ENCODE peak calls at places on chromosomes 12 and 14, in five cellular contexts. One of them, this sample, is unnamed.
A peak's percentile ranks its signal among the peaks of the same experiment; 100 is the strongest.

GRCh38 chr12:103698752-103699540 is 111.9 kb downstream of the STAB2 start:
- DNase-seq in H1: no peak
- DNase-seq in GM03348: no peak
- DNase-seq in omental fat pad: no peak
- DNase-seq in stimulated activated CD4-positive, alpha-beta T cell treated with anti-CD3 and anti-CD28 coated beads, TNF-alpha, amount 100 ng/mL, for 24 hours: no peak
- DNase-seq in this sample: no peak

GRCh38 chr12:117818400-117818799 is 150.4 kb downstream of the KSR2 start:
- DNase-seq in stimulated activated CD4-positive, alpha-beta T cell treated with anti-CD3 and anti-CD28 coated beads, TNF-alpha, amount 100 ng/mL, for 24 hours: no peak
- DNase-seq in GM03348: no peak
- DNase-seq in omental fat pad: no peak
- DNase-seq in H1: no peak
- DNase-seq in this sample: no peak

GRCh38 chr12:51403744-51404143 is 12.5 kb upstream of the GALNT6 start:
- DNase-seq in GM03348: no peak
- DNase-seq in omental fat pad: no peak
- DNase-seq in H1: no peak
- DNase-seq in stimulated activated CD4-positive, alpha-beta T cell treated with anti-CD3 and anti-CD28 coated beads, TNF-alpha, amount 100 ng/mL, for 24 hours: no peak
- DNase-seq in this sample: no peak

GRCh38 chr14:25516838-25517237 is 466.9 kb upstream of the STXBP6 start:
- DNase-seq in stimulated activated CD4-positive, alpha-beta T cell treated with anti-CD3 and anti-CD28 coated beads, TNF-alpha, amount 100 ng/mL, for 24 hours: no peak
- DNase-seq in omental fat pad: no peak
- DNase-seq in H1: peak; percentile 54
- DNase-seq in GM03348: no peak
- DNase-seq in this sample: peak; percentile 39

GRCh38 chr12:86331457-86331856 is 75.3 kb upstream of the MGAT4C start:
- DNase-seq in GM03348: no peak
- DNase-seq in H1: no peak
- DNase-seq in omental fat pad: no peak
- DNase-seq in stimulated activated CD4-positive, alpha-beta T cell treated with anti-CD3 and anti-CD28 coated beads, TNF-alpha, amount 100 ng/mL, for 24 hours: no peak
- DNase-seq in this sample: no peak

GRCh38 chr12:132623072-132623869 is 4.7 kb downstream of the P2RX2 start:
- DNase-seq in omental fat pad: no peak
- DNase-seq in GM03348: no peak
- DNase-seq in H1: no peak
- DNase-seq in stimulated activated CD4-positive, alpha-beta T cell treated with anti-CD3 and anti-CD28 coated beads, TNF-alpha, amount 100 ng/mL, for 24 hours: no peak
- DNase-seq in this sample: peak; percentile 28

GRCh38 chr12:108547633-108548172 is 13.3 kb downstream of the SART3 start:
- DNase-seq in stimulated activated CD4-positive, alpha-beta T cell treated with anti-CD3 and anti-CD28 coated beads, TNF-alpha, amount 100 ng/mL, for 24 hours: no peak
- DNase-seq in omental fat pad: no peak
- DNase-seq in GM03348: no peak
- DNase-seq in H1: no peak
- DNase-seq in this sample: no peak

GRCh38 chr12:81627336-81628189 is 131.6 kb downstream of the PPFIA2 start:
- DNase-seq in omental fat pad: no peak
- DNase-seq in stimulated activated CD4-positive, alpha-beta T cell treated with anti-CD3 and anti-CD28 coated beads, TNF-alpha, amount 100 ng/mL, for 24 hours: no peak
- DNase-seq in H1: no peak
- DNase-seq in GM03348: peak; percentile 25
- DNase-seq in this sample: peak; percentile 81

GRCh38 chr12:56206373-56207166 is 15.2 kb downstream of the RNF41 start:
- DNase-seq in GM03348: peak; percentile 42
- DNase-seq in H1: peak; percentile 84
- DNase-seq in omental fat pad: no peak
- DNase-seq in stimulated activated CD4-positive, alpha-beta T cell treated with anti-CD3 and anti-CD28 coated beads, TNF-alpha, amount 100 ng/mL, for 24 hours: peak; percentile 33
- DNase-seq in this sample: peak; percentile 70

GRCh38 chr14:46472261-46472660 is 179.3 kb downstream of the RPL10L start:
- DNase-seq in stimulated activated CD4-positive, alpha-beta T cell treated with anti-CD3 and anti-CD28 coated beads, TNF-alpha, amount 100 ng/mL, for 24 hours: no peak
- DNase-seq in H1: no peak
- DNase-seq in GM03348: no peak
- DNase-seq in omental fat pad: no peak
- DNase-seq in this sample: no peak

GRCh38 chr14:101181717-101182313 is 278.3 kb upstream of the RTL1 start:
- DNase-seq in stimulated activated CD4-positive, alpha-beta T cell treated with anti-CD3 and anti-CD28 coated beads, TNF-alpha, amount 100 ng/mL, for 24 hours: no peak
- DNase-seq in GM03348: no peak
- DNase-seq in H1: no peak
- DNase-seq in omental fat pad: peak; percentile 6
- DNase-seq in this sample: no peak

GRCh38 chr12:115638753-115639666 is 638.5 kb downstream of the MED13L start:
- DNase-seq in stimulated activated CD4-positive, alpha-beta T cell treated with anti-CD3 and anti-CD28 coated beads, TNF-alpha, amount 100 ng/mL, for 24 hours: no peak
- DNase-seq in H1: peak; percentile 52
- DNase-seq in GM03348: no peak
- DNase-seq in omental fat pad: no peak
- DNase-seq in this sample: peak; percentile 38

GRCh38 chr14:77026930-77027537 is 1.5 kb downstream of the IRF2BPL start:
- DNase-seq in omental fat pad: no peak
- DNase-seq in stimulated activated CD4-positive, alpha-beta T cell treated with anti-CD3 and anti-CD28 coated beads, TNF-alpha, amount 100 ng/mL, for 24 hours: peak; percentile 42
- DNase-seq in GM03348: peak; percentile 55
- DNase-seq in H1: no peak
- DNase-seq in this sample: peak; percentile 63

GRCh38 chr12:13976028-13976584 is 5.3 kb downstream of the GRIN2B start:
- DNase-seq in omental fat pad: no peak
- DNase-seq in stimulated activated CD4-positive, alpha-beta T cell treated with anti-CD3 and anti-CD28 coated beads, TNF-alpha, amount 100 ng/mL, for 24 hours: no peak
- DNase-seq in GM03348: no peak
- DNase-seq in H1: no peak
- DNase-seq in this sample: peak; percentile 11

GRCh38 chr12:214005-214736 is at the start of gene SLC6A12:
- DNase-seq in GM03348: no peak
- DNase-seq in omental fat pad: no peak
- DNase-seq in H1: no peak
- DNase-seq in stimulated activated CD4-positive, alpha-beta T cell treated with anti-CD3 and anti-CD28 coated beads, TNF-alpha, amount 100 ng/mL, for 24 hours: no peak
- DNase-seq in this sample: no peak

GRCh38 chr14:73232984-73233383 is 4.3 kb upstream of the PAPLN start:
- DNase-seq in GM03348: no peak
- DNase-seq in H1: no peak
- DNase-seq in stimulated activated CD4-positive, alpha-beta T cell treated with anti-CD3 and anti-CD28 coated beads, TNF-alpha, amount 100 ng/mL, for 24 hours: no peak
- DNase-seq in omental fat pad: no peak
- DNase-seq in this sample: no peak

GRCh38 chr12:131552167-131552863 is 158.6 kb upstream of the SFSWAP start:
- DNase-seq in GM03348: no peak
- DNase-seq in omental fat pad: no peak
- DNase-seq in H1: no peak
- DNase-seq in stimulated activated CD4-positive, alpha-beta T cell treated with anti-CD3 and anti-CD28 coated beads, TNF-alpha, amount 100 ng/mL, for 24 hours: no peak
- DNase-seq in this sample: no peak

GRCh38 chr12:131473261-131473660 is 237.6 kb upstream of the SFSWAP start:
- DNase-seq in stimulated activated CD4-positive, alpha-beta T cell treated with anti-CD3 and anti-CD28 coated beads, TNF-alpha, amount 100 ng/mL, for 24 hours: no peak
- DNase-seq in H1: no peak
- DNase-seq in GM03348: no peak
- DNase-seq in omental fat pad: no peak
- DNase-seq in this sample: no peak

GRCh38 chr12:70719084-70719483 is 81.9 kb upstream of the PTPRB start:
- DNase-seq in omental fat pad: no peak
- DNase-seq in GM03348: no peak
- DNase-seq in stimulated activated CD4-positive, alpha-beta T cell treated with anti-CD3 and anti-CD28 coated beads, TNF-alpha, amount 100 ng/mL, for 24 hours: no peak
- DNase-seq in H1: no peak
- DNase-seq in this sample: peak; percentile 5

GRCh38 chr14:63616015-63616414 is 25.7 kb downstream of the WDR89 start:
- DNase-seq in GM03348: no peak
- DNase-seq in H1: no peak
- DNase-seq in stimulated activated CD4-positive, alpha-beta T cell treated with anti-CD3 and anti-CD28 coated beads, TNF-alpha, amount 100 ng/mL, for 24 hours: no peak
- DNase-seq in omental fat pad: no peak
- DNase-seq in this sample: no peak

GRCh38 chr12:3700861-3701260 is 52.0 kb downstream of the CRACR2A start:
- DNase-seq in H1: no peak
- DNase-seq in stimulated activated CD4-positive, alpha-beta T cell treated with anti-CD3 and anti-CD28 coated beads, TNF-alpha, amount 100 ng/mL, for 24 hours: no peak
- DNase-seq in GM03348: peak; percentile 13
- DNase-seq in omental fat pad: no peak
- DNase-seq in this sample: no peak

GRCh38 chr12:41407240-41407799 is 219.2 kb downstream of the PDZRN4 start:
- DNase-seq in H1: no peak
- DNase-seq in omental fat pad: no peak
- DNase-seq in GM03348: no peak
- DNase-seq in stimulated activated CD4-positive, alpha-beta T cell treated with anti-CD3 and anti-CD28 coated beads, TNF-alpha, amount 100 ng/mL, for 24 hours: no peak
- DNase-seq in this sample: peak; percentile 22

GRCh38 chr12:124030510-124030909 is 57.5 kb downstream of the ZNF664 start:
- DNase-seq in stimulated activated CD4-positive, alpha-beta T cell treated with anti-CD3 and anti-CD28 coated beads, TNF-alpha, amount 100 ng/mL, for 24 hours: no peak
- DNase-seq in omental fat pad: no peak
- DNase-seq in GM03348: peak; percentile 79
- DNase-seq in H1: no peak
- DNase-seq in this sample: no peak

This sample was measured in NCI-H82.